ENCODE peak calls at places on chromosomes 7 and 10, in seven cellular contexts. X is tibial artery, J is lower lobe of right lung, A is thyroid gland, L is ovary, W is prostate gland, Z is upper lobe of right lung. P is an unnamed sample.

GRCh38 chr7:590731-591551 is 71.3 kb upstream of the PDGFA start:
- DNase-seq in A (no peak), X (no peak), W (peak; percentile 29), J (peak; percentile 44), Z (no peak), L (no peak), P (no peak)

GRCh38 chr7:121307021-121307575 is 21.7 kb upstream of the WNT16 start:
- DNase-seq in Z (no peak), L (no peak), J (no peak), X (no peak), W (no peak), A (no peak), P (no peak)

GRCh38 chr7:159195926-159196325 is 51.3 kb upstream of the VIPR2 start:
- DNase-seq in X (no peak), A (peak; percentile 35), W (no peak), L (no peak), J (no peak), Z (no peak), P (no peak)

GRCh38 chr7:93544686-93545085 is 29.8 kb downstream of the CALCR start:
- DNase-seq in L (no peak), A (no peak), J (no peak), W (no peak), Z (no peak), X (no peak), P (no peak)

GRCh38 chr10:125811251-125811650 is 11.8 kb downstream of the UROS start:
- DNase-seq in A (no peak), X (no peak), J (no peak), Z (no peak), L (no peak), W (no peak), P (no peak)

GRCh38 chr7:5607958-5608656 is 173.4 kb downstream of the RNF216 start:
- DNase-seq in Z (no peak), J (no peak), W (no peak), A (no peak), L (no peak), X (no peak), P (no peak)

GRCh38 chr10:1410032-1410431 is 327.3 kb downstream of the ADARB2 start:
- DNase-seq in A (no peak), J (no peak), W (no peak), X (no peak), Z (no peak), L (no peak), P (no peak)

GRCh38 chr7:30505174-30505697 is 607 bp upstream of the GGCT start:
- DNase-seq in Z (no peak), J (no peak), X (no peak), A (no peak), W (no peak), L (no peak), P (no peak)

GRCh38 chr7:19400771-19401254 is 255.6 kb upstream of the FERD3L start:
- DNase-seq in A (no peak), Z (no peak), W (no peak), L (no peak), J (no peak), X (no peak), P (no peak)

GRCh38 chr10:22251751-22252285 is 34.0 kb upstream of the EBLN1 start:
- DNase-seq in J (peak; percentile 77), X (peak; percentile 81), A (peak; percentile 54), L (peak; percentile 59), W (peak; percentile 54), Z (peak; percentile 86), P (peak; percentile 16)

GRCh38 chr7:121503039-121503438 is 106.9 kb upstream of the FAM3C start:
- DNase-seq in Z (no peak), A (no peak), L (no peak), W (no peak), J (no peak), X (no peak), P (no peak)

GRCh38 chr7:51165337-51165736 is 151.3 kb downstream of the COBL start:
- DNase-seq in J (no peak), Z (no peak), A (no peak), X (no peak), L (no peak), W (no peak), P (no peak)

GRCh38 chr10:105952153-105952552 is 1212.4 kb downstream of the SORCS1 start:
- DNase-seq in A (peak; percentile 59), X (no peak), J (peak; percentile 44), Z (no peak), W (peak; percentile 22), L (no peak), P (no peak)

GRCh38 chr7:96273716-96274115 is 48.2 kb downstream of the SLC25A13 start:
- DNase-seq in W (no peak), X (no peak), L (no peak), J (no peak), A (no peak), Z (no peak), P (no peak)

GRCh38 chr10:42864575-42864974 is 82.0 kb downstream of the BMS1 start:
- DNase-seq in Z (peak; percentile 61), J (no peak), W (no peak), L (no peak), A (no peak), X (peak; percentile 43), P (no peak)
- TF ChIP-seq CTCF in Z (no peak), J (no peak), W (peak; percentile 16), L (no peak), A (no peak), X (no peak), P (no peak)

DNA sequence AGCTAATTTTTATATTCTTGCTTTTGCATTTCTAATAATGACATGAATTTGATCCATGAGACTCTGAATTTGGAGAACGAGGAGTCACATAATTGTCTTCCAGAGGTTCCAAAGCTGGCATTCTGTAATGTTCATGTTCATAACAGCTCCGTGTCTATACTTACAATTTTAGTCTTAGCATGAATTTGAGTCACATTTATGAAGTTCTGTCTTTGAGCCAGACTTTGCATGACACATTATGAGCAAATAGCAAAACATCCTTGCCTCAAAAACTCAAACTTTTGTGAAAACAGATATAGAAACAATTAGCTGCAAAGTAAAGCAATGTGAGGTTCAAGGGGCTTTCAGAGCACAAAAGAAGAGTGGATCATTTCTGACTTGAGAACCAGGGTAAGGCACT is 44.5 kb upstream of the CAV2 start:
- DNase-seq in A (no peak), Z (no peak), L (no peak), X (no peak), W (no peak), J (no peak), P (no peak)
- H3K4me3 ChIP-seq in A (no peak overlapping the region), Z (no peak overlapping the region), L (no peak overlapping the region), X (no peak overlapping the region), W (no peak overlapping the region), J (no peak overlapping the region), P (no peak overlapping the region)

GRCh38 chr7:10934292-10934691 is 39.4 kb upstream of the PHF14 start:
- DNase-seq in J (no peak), Z (no peak), A (no peak), X (no peak), L (no peak), W (no peak), P (no peak)
- H3K36me3 ChIP-seq in J (peaks cover 72% of the 10 kb centered on the region), Z (peaks cover 55% of the 10 kb centered on the region), A (peaks cover 19% of the 10 kb centered on the region), X (peaks cover 27% of the 10 kb centered on the region), L (no peaks in the 10 kb centered on the region), W (no peaks in the 10 kb centered on the region), P (no peaks in the 10 kb centered on the region)

DNA sequence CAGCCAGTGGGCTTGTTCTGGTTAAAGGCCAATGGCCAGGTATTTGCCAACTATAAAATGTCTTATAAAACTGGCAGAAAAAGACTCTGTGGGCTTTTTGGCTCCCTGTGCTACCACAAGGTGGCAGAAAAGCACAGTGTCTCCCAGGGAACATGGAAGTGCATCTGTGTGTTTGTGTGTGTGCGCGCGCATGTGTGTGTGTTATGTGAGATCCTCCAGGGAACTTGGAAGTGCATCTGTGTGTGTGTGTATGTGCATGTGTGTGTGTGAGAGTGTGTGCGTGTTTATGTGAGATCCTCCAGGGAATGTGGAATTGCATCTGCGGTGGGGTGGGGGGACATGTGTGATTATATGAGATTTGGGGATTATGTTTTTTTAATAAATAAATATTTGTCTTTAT is 30.2 kb upstream of the ABI1 start:
- DNase-seq in W (peak; percentile 44), Z (no peak), A (peak; percentile 38), J (no peak), X (no peak), L (no peak), P (no peak)
- TF ChIP-seq CTCF in W (peak; percentile 64), Z (peak; percentile 32), A (no peak), J (peak; percentile 24), X (no peak), L (no peak), P (no peak)

GRCh38 chr7:105268056-105268455 is 120.7 kb downstream of the SRPK2 start:
- DNase-seq in W (no peak), A (no peak), Z (no peak), X (no peak), L (no peak), J (no peak), P (no peak)
- H3K4me3 ChIP-seq in W (peak overlapping the region; percentile 20), A (peak overlapping the region; percentile 26), Z (peak overlapping the region; percentile 56), X (peak overlapping the region; percentile 44), L (peak overlapping the region; percentile 37), J (peak overlapping the region; percentile 55), P (peak overlapping the region; percentile 56)

DNA sequence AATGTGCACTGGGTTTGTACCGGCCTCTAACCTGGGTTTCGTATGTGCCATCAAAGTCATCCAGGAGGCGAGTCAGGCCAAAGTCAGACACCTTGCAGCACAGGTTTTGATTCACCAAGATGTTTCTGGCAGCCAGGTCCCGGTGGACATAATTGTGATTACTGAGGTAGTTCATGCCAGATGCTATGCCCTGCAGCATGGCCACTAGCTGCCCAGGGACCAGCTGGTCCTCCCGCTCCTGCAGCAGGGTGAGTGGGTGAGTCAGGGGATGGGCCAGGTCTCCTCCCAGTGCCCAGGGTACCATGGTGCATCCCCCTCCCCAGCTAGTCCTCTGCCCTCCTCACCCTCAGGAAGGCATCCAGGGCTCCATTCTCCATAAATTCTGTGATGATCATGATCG is 13.6 kb downstream of the ZYX start:
- DNase-seq in L (no peak), J (no peak), X (peak; percentile 55), Z (no peak), A (no peak), W (no peak), P (no peak)
- H3K36me3 ChIP-seq in L (no peaks in the 10 kb centered on the region), J (peaks cover 27% of the 10 kb centered on the region), X (peaks cover 30% of the 10 kb centered on the region), Z (peaks cover 23% of the 10 kb centered on the region), A (peaks cover 14% of the 10 kb centered on the region), W (no peaks in the 10 kb centered on the region), P (peaks cover 30% of the 10 kb centered on the region)

DNA sequence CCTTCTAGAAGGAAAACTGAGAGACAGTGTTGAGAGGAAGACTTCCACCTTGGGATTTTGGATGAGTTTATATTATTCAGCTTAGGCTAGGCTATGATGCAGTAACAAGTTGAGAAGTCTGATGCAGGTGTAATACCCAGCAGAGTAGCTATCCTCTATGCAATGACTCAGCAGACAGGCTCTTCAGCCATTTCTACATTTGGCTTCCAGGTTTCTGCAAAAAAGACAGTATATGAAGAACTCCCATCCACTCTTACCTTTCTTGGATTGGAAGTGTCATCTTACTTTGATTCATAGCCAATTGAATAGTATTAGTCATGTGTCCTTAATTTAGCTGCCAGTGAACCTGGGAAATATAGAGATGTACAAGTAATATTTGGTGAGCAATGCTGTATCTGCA is 127.8 kb upstream of the NPSR1 start:
- DNase-seq in Z (no peak), A (no peak), J (no peak), W (no peak), L (no peak), X (no peak), P (no peak)
- TF ChIP-seq CTCF in Z (no peak), A (no peak), J (no peak), W (no peak), L (no peak), X (no peak), P (no peak)

GRCh38 chr7:26663905-26664673 is 200.3 kb downstream of the SKAP2 start:
- DNase-seq in Z (no peak), J (no peak), X (no peak), L (no peak), W (no peak), A (no peak), P (no peak)
- H3K4me3 ChIP-seq in Z (no peak overlapping the region), J (no peak overlapping the region), X (no peak overlapping the region), L (no peak overlapping the region), W (no peak overlapping the region), A (no peak overlapping the region), P (no peak overlapping the region)